ENCODE peak calls at places on chromosomes 12 and 14, in eight cellular contexts. J is A549, U is transverse colon, K is sigmoid colon, W is HepG2, I is esophagus muscularis mucosa, G is upper lobe of left lung, Q is SK-N-SH. X is an unnamed sample.

GRCh38 chr14:45990252-45990651 is 661.3 kb downstream of the RPL10L start:
- DNase-seq in U (no peak), K (no peak), W (no peak), Q (no peak), G (no peak), J (no peak), I (no peak), X (no peak)

GRCh38 chr12:50102648-50103309 is 1.0 kb upstream of the GPD1 start:
- DNase-seq in K (no peak), U (no peak), G (no peak), J (no peak), Q (no peak), I (no peak), W (no peak), X (no peak)

GRCh38 chr12:115760231-115760630 is 517.3 kb downstream of the MED13L start:
- DNase-seq in G (no peak), U (no peak), W (no peak), I (no peak), Q (no peak), K (no peak), J (no peak), X (no peak)

GRCh38 chr14:31300296-31300695 is 92.7 kb upstream of the HECTD1 start:
- DNase-seq in G (no peak), W (no peak), Q (no peak), J (peak), I (no peak), K (no peak), U (no peak), X (no peak)

GRCh38 chr14:104983231-104983721 is 2.3 kb upstream of the CLBA1 start:
- DNase-seq in I (no peak), K (peak), Q (no peak), G (no peak), W (no peak), J (no peak), U (no peak), X (peak)

GRCh38 chr14:105340821-105341408 is 26.4 kb downstream of the PACS2 start:
- DNase-seq in G (no peak), W (no peak), I (no peak), K (no peak), J (no peak), U (no peak), Q (no peak), X (no peak)

GRCh38 chr12:113547157-113547556 is 75.5 kb upstream of the LHX5 start:
- DNase-seq in U (no peak), W (no peak), I (no peak), J (no peak), K (no peak), G (no peak), Q (no peak), X (no peak)

GRCh38 chr12:56954956-56955355 is 2.5 kb downstream of the RDH16 start:
- DNase-seq in W (no peak), G (no peak), Q (no peak), J (no peak), K (no peak), I (peak), U (no peak), X (no peak)

GRCh38 chr12:120445911-120446909 is at the start of the genes GATC and TRIAP1:
- DNase-seq in I (peak), J (peak), G (peak), U (peak), Q (peak), W (peak), K (peak), X (peak)

GRCh38 chr14:51394804-51395203 is 154.8 kb downstream of the TMX1 start:
- DNase-seq in K (no peak), W (no peak), G (no peak), I (no peak), Q (no peak), U (no peak), J (no peak), X (no peak)

GRCh38 chr14:93075891-93076290 is 39.8 kb downstream of the ITPK1 start:
- DNase-seq in G (no peak), K (no peak), U (no peak), Q (no peak), J (no peak), I (no peak), W (no peak), X (no peak)

GRCh38 chr14:38405851-38406630 is 150.1 kb upstream of the CLEC14A start:
- DNase-seq in K (no peak), G (no peak), W (no peak), I (no peak), Q (no peak), U (no peak), J (no peak), X (no peak)

GRCh38 chr12:124453419-124454351 is 113.7 kb downstream of the NCOR2 start:
- DNase-seq in J (peak), Q (peak), G (peak), U (peak), K (peak), W (no peak), I (no peak), X (no peak)

GRCh38 chr14:74947353-74948227 is 7.8 kb downstream of the PGF start:
- DNase-seq in J (no peak), G (no peak), I (no peak), Q (no peak), W (no peak), U (no peak), K (peak), X (no peak)

GRCh38 chr12:9064201-9064814 is 51.4 kb downstream of the A2M start:
- DNase-seq in K (peak), W (peak), Q (peak), J (peak), G (peak), I (no peak), U (peak), X (peak)

GRCh38 chr12:15599266-15600037 is 189.7 kb downstream of the EPS8 start:
- DNase-seq in W (no peak), J (no peak), G (peak), Q (no peak), U (no peak), I (no peak), K (no peak), X (no peak)

GRCh38 chr14:87055007-87055406 is 938.0 kb downstream of the GALC start:
- DNase-seq in G (no peak), W (no peak), K (no peak), J (no peak), U (no peak), Q (no peak), I (no peak), X (no peak)

GRCh38 chr12:58950739-58951100 is 30.4 kb upstream of the LRIG3 start:
- DNase-seq in I (no peak), J (no peak), G (no peak), U (peak), W (no peak), Q (no peak), K (no peak), X (no peak)

GRCh38 chr12:31629756-31630732 is 29.4 kb upstream of the ETFBKMT start:
- DNase-seq in I (no peak), G (no peak), W (no peak), U (no peak), K (no peak), Q (no peak), J (no peak), X (no peak)

GRCh38 chr14:76775695-76776305 is 14.5 kb downstream of the VASH1 start:
- DNase-seq in Q (no peak), U (no peak), I (no peak), J (no peak), K (peak), W (no peak), G (no peak), X (no peak)

GRCh38 chr14:20427231-20428009 is 8.5 kb downstream of the KLHL33 start:
- DNase-seq in U (no peak), I (no peak), W (peak), Q (no peak), K (no peak), J (peak), G (no peak), X (no peak)

GRCh38 chr12:109291531-109292341 is 17.3 kb downstream of the FOXN4 start:
- DNase-seq in K (peak), I (no peak), G (no peak), W (no peak), J (no peak), U (peak), Q (peak), X (no peak)

GRCh38 chr14:102057480-102058114 is 29.2 kb downstream of the HSP90AA1 start:
- DNase-seq in U (no peak), I (no peak), J (no peak), Q (no peak), W (no peak), G (no peak), K (no peak), X (no peak)

GRCh38 chr12:78568326-78569020 is 296.1 kb upstream of the SYT1 start:
- DNase-seq in W (no peak), K (no peak), I (no peak), J (no peak), G (no peak), Q (no peak), U (no peak), X (no peak)

GRCh38 chr12:66823857-66824570 is 145.1 kb upstream of the GRIP1 start:
- DNase-seq in K (no peak), W (no peak), U (no peak), G (no peak), I (no peak), J (peak), Q (no peak), X (no peak)

GRCh38 chr14:100402631-100403030 is 79.5 kb downstream of the SLC25A47 start:
- DNase-seq in G (no peak), Q (no peak), W (no peak), J (no peak), I (no peak), U (no peak), K (no peak), X (no peak)

GRCh38 chr14:33534636-33535035 is 416.2 kb downstream of the EGLN3 start:
- DNase-seq in G (no peak), U (no peak), J (no peak), K (no peak), Q (no peak), I (no peak), W (no peak), X (no peak)

GRCh38 chr12:64968989-64969819 is 144.8 kb downstream of the TBC1D30 start:
- DNase-seq in I (no peak), K (no peak), W (peak), U (no peak), J (peak), Q (no peak), G (no peak), X (no peak)

GRCh38 chr12:85680881-85681280 is 155.3 kb downstream of the RASSF9 start:
- DNase-seq in U (no peak), K (no peak), G (no peak), I (no peak), J (no peak), Q (no peak), W (no peak), X (no peak)

GRCh38 chr14:24312736-24313507 is 1.6 kb downstream of the LTB4R start:
- DNase-seq in K (peak), G (peak), J (no peak), W (no peak), Q (no peak), U (peak), I (no peak), X (no peak)

GRCh38 chr14:91127411-91127810 is 13.5 kb downstream of the DGLUCY start:
- DNase-seq in K (no peak), W (no peak), U (peak), J (no peak), I (no peak), Q (no peak), G (peak), X (peak)

GRCh38 chr12:95997276-95997675 is 1.1 kb upstream of the HAL start:
- DNase-seq in K (no peak), J (no peak), G (no peak), Q (no peak), W (no peak), U (no peak), I (no peak), X (no peak)

GRCh38 chr14:105021656-105022275 is 883 bp upstream of the CDCA4 start:
- DNase-seq in U (peak), I (no peak), W (peak), Q (peak), K (no peak), G (peak), J (peak), X (no peak)

GRCh38 chr12:51395283-51396230 is 4.4 kb upstream of the GALNT6 start:
- DNase-seq in Q (peak), G (no peak), U (no peak), I (no peak), W (no peak), K (no peak), J (no peak), X (no peak)

GRCh38 chr12:92065018-92065499 is 80.6 kb downstream of the BTG1 start:
- DNase-seq in U (peak), Q (no peak), I (no peak), K (peak), G (peak), J (peak), W (peak), X (no peak)

GRCh38 chr12:15962760-15963159 is 51.6 kb downstream of the DERA start:
- DNase-seq in Q (no peak), U (no peak), K (no peak), G (no peak), J (no peak), I (no peak), W (no peak), X (no peak)

GRCh38 chr14:32028599-32028998 is 48.5 kb upstream of the ARHGAP5 start:
- DNase-seq in G (no peak), I (no peak), Q (no peak), J (no peak), W (no peak), K (no peak), U (no peak), X (no peak)

GRCh38 chr14:103539056-103539825 is 10.2 kb downstream of the TRMT61A start:
- DNase-seq in K (no peak), I (no peak), U (no peak), Q (no peak), J (no peak), W (no peak), G (no peak), X (no peak)

GRCh38 chr14:67357583-67358354 is 1.8 kb downstream of the ATP6V1D start:
- DNase-seq in K (no peak), U (no peak), Q (no peak), I (no peak), G (no peak), W (no peak), J (no peak), X (no peak)

GRCh38 chr12:103799504-103800251 is 41.4 kb downstream of the NT5DC3 start:
- DNase-seq in I (no peak), W (peak), U (peak), Q (no peak), K (peak), J (peak), G (peak), X (no peak)
- H3K27ac ChIP-seq in I (peak), W (no peak), U (peak), Q (no peak), K (peak), J (peak), G (peak), X (peak)

GRCh38 chr12:22282283-22282682 is 52.2 kb downstream of the ST8SIA1 start:
- DNase-seq in I (no peak), K (no peak), G (no peak), Q (no peak), J (peak), U (no peak), W (no peak), X (no peak)
- TF ChIP-seq EP300 in I (no peak), K (no peak), G (no peak), Q (no peak), J (no peak), U (no peak), W (no peak), X (no peak)

GRCh38 chr12:122382919-122383350 is 39.5 kb downstream of the CLIP1 start:
- DNase-seq in Q (no peak), I (no peak), W (no peak), U (no peak), G (no peak), K (peak), J (no peak), X (no peak)
- H3K27ac ChIP-seq in Q (no peak), I (peak), W (no peak), U (peak), G (no peak), K (peak), J (no peak), X (peak)

GRCh38 chr12:116906285-116906684 is 4.5 kb upstream of the FBXW8 start:
- DNase-seq in K (no peak), J (no peak), U (no peak), G (no peak), W (no peak), Q (no peak), I (no peak), X (no peak)
- TF ChIP-seq EP300 in K (no peak), J (no peak), U (no peak), G (no peak), W (no peak), Q (no peak), I (no peak), X (no peak)